ENCODE peak calls at places on chromosomes 2 and 18, in four cellular contexts. One of them, this sample, is unnamed.

GRCh38 chr18:76937597-76937996 is 115.2 kb downstream of the ZNF236 start:
- DNase-seq in K562: no peak
- DNase-seq in SK-N-SH: no peak
- DNase-seq in GM12878: no peak
- DNase-seq in this sample: no peak

GRCh38 chr2:74952575-74952974 is 5.9 kb upstream of the POLE4 start:
- DNase-seq in K562: no peak
- DNase-seq in SK-N-SH: no peak
- DNase-seq in GM12878: no peak
- DNase-seq in this sample: no peak

GRCh38 chr2:12613137-12613912 is 103.4 kb upstream of the TRIB2 start:
- DNase-seq in K562: no peak
- DNase-seq in SK-N-SH: peak
- DNase-seq in GM12878: no peak
- DNase-seq in this sample: no peak

GRCh38 chr2:74186038-74186437 is 7.4 kb upstream of the MOB1A start:
- DNase-seq in K562: peak
- DNase-seq in SK-N-SH: no peak
- DNase-seq in GM12878: peak
- DNase-seq in this sample: no peak

GRCh38 chr2:85648619-85649018 is 19.4 kb downstream of the SFTPB start:
- DNase-seq in K562: peak
- DNase-seq in SK-N-SH: peak
- DNase-seq in GM12878: no peak
- DNase-seq in this sample: no peak

GRCh38 chr2:16176971-16177480 is 236.7 kb downstream of the MYCN start:
- DNase-seq in K562: no peak
- DNase-seq in SK-N-SH: no peak
- DNase-seq in GM12878: no peak
- DNase-seq in this sample: no peak

GRCh38 chr2:133266075-133266925 is 302.0 kb downstream of the NCKAP5 start:
- DNase-seq in K562: no peak
- DNase-seq in SK-N-SH: peak
- DNase-seq in GM12878: no peak
- DNase-seq in this sample: no peak

GRCh38 chr2:145190031-145190703 is 670.2 kb upstream of the ZEB2 start:
- DNase-seq in K562: no peak
- DNase-seq in SK-N-SH: no peak
- DNase-seq in GM12878: no peak
- DNase-seq in this sample: no peak

GRCh38 chr18:13831864-13832508 is 8.0 kb downstream of the MC5R start:
- DNase-seq in K562: no peak
- DNase-seq in SK-N-SH: no peak
- DNase-seq in GM12878: no peak
- DNase-seq in this sample: no peak

GRCh38 chr2:118065927-118066326 is 22.3 kb upstream of the INSIG2 start:
- DNase-seq in K562: no peak
- DNase-seq in SK-N-SH: no peak
- DNase-seq in GM12878: no peak
- DNase-seq in this sample: no peak

GRCh38 chr2:207352978-207353377 is 176.8 kb upstream of the CREB1 start:
- DNase-seq in K562: peak
- DNase-seq in SK-N-SH: no peak
- DNase-seq in GM12878: no peak
- DNase-seq in this sample: no peak

DNA sequence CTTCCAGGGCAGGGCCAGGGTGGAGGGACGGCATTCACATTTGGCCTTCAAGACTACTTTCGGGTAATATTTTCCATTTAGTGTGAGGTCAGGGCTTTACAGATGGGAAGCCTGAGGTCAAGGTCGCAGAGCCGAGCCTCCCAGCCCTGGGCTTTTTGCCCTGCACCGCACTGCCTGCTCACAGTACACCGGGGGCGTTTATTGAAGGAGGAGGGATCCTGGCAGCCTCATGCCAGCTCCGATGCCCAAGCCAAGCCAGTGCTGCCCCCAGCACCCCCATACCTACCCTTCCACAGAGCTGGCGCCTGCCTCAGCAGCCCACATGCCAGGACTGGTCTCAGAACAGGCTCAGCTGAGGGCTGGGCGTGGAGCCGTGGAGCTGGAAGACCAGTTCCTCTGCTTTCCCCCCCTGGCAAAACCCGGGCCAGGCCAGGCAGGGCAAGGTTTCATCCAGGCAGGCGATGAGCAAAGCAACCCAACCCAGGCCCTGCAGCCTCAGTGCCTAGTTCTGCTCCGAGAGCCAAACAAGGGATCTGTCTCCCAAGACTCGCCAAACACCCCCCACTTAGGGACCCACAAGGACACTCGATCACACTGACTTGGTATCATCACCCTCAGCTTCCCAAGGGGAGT is 11.9 kb downstream of the SDC1 start:
- DNase-seq in K562: no peak
- DNase-seq in SK-N-SH: peak
- DNase-seq in GM12878: no peak
- DNase-seq in this sample: no peak
- TF ChIP-seq NRF1 in K562: no peak
- TF ChIP-seq NRF1 in SK-N-SH: no peak
- TF ChIP-seq NRF1 in GM12878: no peak
- TF ChIP-seq NRF1 in this sample: no peak

GRCh38 chr2:24489942-24490673 is 946 bp upstream of the NCOA1 start:
- DNase-seq in K562: no peak
- DNase-seq in SK-N-SH: peak
- DNase-seq in GM12878: no peak
- DNase-seq in this sample: no peak
- TF ChIP-seq NRF1 in K562: no peak
- TF ChIP-seq NRF1 in SK-N-SH: no peak
- TF ChIP-seq NRF1 in GM12878: no peak
- TF ChIP-seq NRF1 in this sample: no peak

DNA sequence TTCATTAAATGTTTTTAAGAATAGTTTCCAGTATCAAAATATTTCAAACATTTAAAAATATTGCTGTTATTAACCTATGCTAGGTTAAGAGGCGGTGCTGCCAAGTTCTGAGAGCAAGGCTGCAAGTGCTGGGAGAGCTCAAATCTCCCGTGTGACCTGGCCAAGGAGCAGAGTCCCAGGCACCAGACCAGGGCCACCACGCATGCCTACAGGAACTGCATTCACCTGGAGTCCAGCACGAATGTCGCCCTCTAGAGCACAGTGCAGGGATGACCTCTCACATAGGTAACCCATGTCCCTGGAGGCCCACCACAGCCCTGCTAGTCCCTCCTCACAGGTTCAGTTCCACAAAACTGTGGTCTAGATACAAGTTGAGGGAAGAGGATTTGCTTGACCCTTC is 120.4 kb upstream of the POU3F3 start:
- DNase-seq in K562: peak
- DNase-seq in SK-N-SH: peak
- DNase-seq in GM12878: no peak
- DNase-seq in this sample: peak
- TF ChIP-seq NRF1 in K562: peak
- TF ChIP-seq NRF1 in SK-N-SH: no peak
- TF ChIP-seq NRF1 in GM12878: no peak
- TF ChIP-seq NRF1 in this sample: no peak

GRCh38 chr2:104849618-104850097 is 4.3 kb upstream of the POU3F3 start:
- DNase-seq in K562: peak
- DNase-seq in SK-N-SH: peak
- DNase-seq in GM12878: no peak
- DNase-seq in this sample: no peak
- TF ChIP-seq NRF1 in K562: no peak
- TF ChIP-seq NRF1 in SK-N-SH: no peak
- TF ChIP-seq NRF1 in GM12878: no peak
- TF ChIP-seq NRF1 in this sample: no peak

This sample was measured in H1.